ENCODE peak calls at places on chromosomes 12 and 14, in six cellular contexts. D is HCT116, R is K562, G is SK-N-SH, Y is HepG2, N is Panc1. O is an unnamed sample.

GRCh38 chr12:127012109-127012508 is 1254.9 kb upstream of the TMEM132C start:
- DNase-seq in D (no peak), R (no peak), G (no peak), Y (no peak), N (no peak), O (no peak)

GRCh38 chr12:26298785-26299621 is 103.6 kb downstream of the SSPN start:
- DNase-seq in D (no peak), R (peak), G (peak), Y (no peak), N (peak), O (peak)

GRCh38 chr14:100529561-100530031 is 57.6 kb downstream of the BEGAIN start:
- DNase-seq in D (no peak), R (peak), G (no peak), Y (no peak), N (no peak), O (no peak)

GRCh38 chr12:49537231-49537708 is 1.6 kb upstream of the KCNH3 start:
- DNase-seq in D (no peak), R (no peak), G (no peak), Y (no peak), N (no peak), O (no peak)

GRCh38 chr14:79920180-79920579 is 291.1 kb downstream of the DIO2 start:
- DNase-seq in D (no peak), R (no peak), G (no peak), Y (no peak), N (no peak), O (no peak)

GRCh38 chr14:103172921-103173320 is 49.7 kb downstream of the TNFAIP2 start:
- DNase-seq in D (no peak), R (no peak), G (no peak), Y (no peak), N (no peak), O (no peak)

GRCh38 chr12:5912437-5913334 is 32.4 kb downstream of the ANO2 start:
- DNase-seq in D (no peak), R (peak), G (no peak), Y (no peak), N (no peak), O (no peak)

GRCh38 chr12:107580750-107581529 is 104.7 kb upstream of the PWP1 start:
- DNase-seq in D (no peak), R (no peak), G (peak), Y (no peak), N (no peak), O (no peak)

GRCh38 chr14:85702191-85702590 is 172.2 kb downstream of the FLRT2 start:
- DNase-seq in D (no peak), R (no peak), G (no peak), Y (no peak), N (no peak), O (no peak)

GRCh38 chr12:43332977-43333649 is 218.9 kb downstream of the ADAMTS20 start:
- DNase-seq in D (no peak), R (no peak), G (peak), Y (no peak), N (no peak), O (no peak)

GRCh38 chr14:100710391-100711116 is 16.1 kb upstream of the DLK1 start:
- DNase-seq in D (no peak), R (no peak), G (no peak), Y (no peak), N (no peak), O (no peak)

GRCh38 chr14:104377256-104377655 is 202.3 kb upstream of the C14orf180 start:
- DNase-seq in D (no peak), R (no peak), G (no peak), Y (no peak), N (no peak), O (no peak)

GRCh38 chr12:110039085-110039807 is 9.1 kb downstream of the C12orf76 start:
- DNase-seq in D (no peak), R (no peak), G (no peak), Y (peak), N (peak), O (no peak)

GRCh38 chr14:90815817-90816662 is at the start of gene TTC7B:
- DNase-seq in D (no peak), R (peak), G (peak), Y (no peak), N (no peak), O (no peak)

GRCh38 chr12:122730215-122731014 is at the start of gene HCAR1:
- DNase-seq in D (no peak), R (no peak), G (no peak), Y (peak), N (no peak), O (no peak)

GRCh38 chr14:64279719-64280668 is 14.2 kb downstream of the ESR2 start:
- DNase-seq in D (no peak), R (peak), G (no peak), Y (no peak), N (no peak), O (no peak)

GRCh38 chr12:4369548-4369947 is 10.0 kb downstream of the FGF23 start:
- DNase-seq in D (no peak), R (no peak), G (no peak), Y (no peak), N (no peak), O (no peak)

GRCh38 chr12:59372971-59373370 is 222.9 kb upstream of the SLC16A7 start:
- DNase-seq in D (peak), R (no peak), G (no peak), Y (no peak), N (peak), O (no peak)

GRCh38 chr12:46209914-46210834 is 58.7 kb downstream of the SLC38A1 start:
- DNase-seq in D (no peak), R (no peak), G (no peak), Y (peak), N (no peak), O (peak)

GRCh38 chr12:96861656-96862055 is 45.4 kb upstream of the NEDD1 start:
- DNase-seq in D (no peak), R (no peak), G (no peak), Y (no peak), N (no peak), O (no peak)

GRCh38 chr12:114399664-114400211 is 6.2 kb downstream of the TBX5 start:
- DNase-seq in D (peak), R (no peak), G (peak), Y (no peak), N (no peak), O (no peak)

GRCh38 chr14:106317593-106317992 is 791.2 kb downstream of the TMEM121 start:
- DNase-seq in D (no peak), R (no peak), G (no peak), Y (no peak), N (no peak), O (no peak)

GRCh38 chr14:91693342-91693741 is 38.5 kb downstream of the CATSPERB start:
- DNase-seq in D (no peak), R (no peak), G (no peak), Y (peak), N (no peak), O (no peak)

GRCh38 chr12:110846615-110847566 is at the start of gene CCDC63:
- DNase-seq in D (peak), R (peak), G (peak), Y (peak), N (no peak), O (no peak)

GRCh38 chr14:93230539-93230938 is 23.5 kb downstream of the UBR7 start:
- DNase-seq in D (no peak), R (no peak), G (no peak), Y (no peak), N (no peak), O (no peak)

GRCh38 chr12:113318900-113319628 is 15.8 kb downstream of the SLC8B1 start:
- DNase-seq in D (no peak), R (no peak), G (no peak), Y (no peak), N (no peak), O (no peak)

GRCh38 chr12:121809712-121810116 is 5.9 kb downstream of the SETD1B start:
- DNase-seq in D (no peak), R (no peak), G (no peak), Y (no peak), N (no peak), O (no peak)

GRCh38 chr12:46490635-46491034 is 118.1 kb upstream of the SLC38A2 start:
- DNase-seq in D (no peak), R (no peak), G (no peak), Y (no peak), N (no peak), O (no peak)

GRCh38 chr12:65615091-65615490 is 209.2 kb upstream of the HMGA2 start:
- DNase-seq in D (no peak), R (no peak), G (no peak), Y (no peak), N (no peak), O (no peak)
- TF ChIP-seq REST in D (no peak), R (no peak), G (no peak), Y (no peak), N (no peak), O (no peak)

DNA sequence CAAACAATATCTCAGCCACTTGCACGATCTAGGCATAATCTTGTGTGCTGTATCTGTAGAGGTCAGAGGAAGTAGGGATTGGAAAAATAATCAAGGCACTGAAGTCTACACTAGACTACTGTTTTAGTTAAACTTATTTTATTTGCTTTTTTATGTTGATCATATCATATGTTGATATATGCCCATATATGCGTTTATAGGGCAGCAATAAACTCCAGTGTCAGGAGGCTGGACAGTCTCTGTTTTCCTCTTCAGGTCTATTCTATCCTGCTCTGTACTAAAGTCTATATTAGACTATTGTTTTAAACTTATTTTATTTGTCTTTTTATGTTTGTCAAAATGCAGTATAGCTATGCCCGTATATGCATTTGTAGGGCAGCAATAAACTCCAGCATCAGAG is 47.9 kb upstream of the OR4E1 start:
- DNase-seq in D (no peak), R (no peak), G (no peak), Y (no peak), N (no peak), O (no peak)
- TF ChIP-seq SIN3A in D (no peak), R (no peak), G (no peak), Y (no peak), N (no peak), O (no peak)

DNA sequence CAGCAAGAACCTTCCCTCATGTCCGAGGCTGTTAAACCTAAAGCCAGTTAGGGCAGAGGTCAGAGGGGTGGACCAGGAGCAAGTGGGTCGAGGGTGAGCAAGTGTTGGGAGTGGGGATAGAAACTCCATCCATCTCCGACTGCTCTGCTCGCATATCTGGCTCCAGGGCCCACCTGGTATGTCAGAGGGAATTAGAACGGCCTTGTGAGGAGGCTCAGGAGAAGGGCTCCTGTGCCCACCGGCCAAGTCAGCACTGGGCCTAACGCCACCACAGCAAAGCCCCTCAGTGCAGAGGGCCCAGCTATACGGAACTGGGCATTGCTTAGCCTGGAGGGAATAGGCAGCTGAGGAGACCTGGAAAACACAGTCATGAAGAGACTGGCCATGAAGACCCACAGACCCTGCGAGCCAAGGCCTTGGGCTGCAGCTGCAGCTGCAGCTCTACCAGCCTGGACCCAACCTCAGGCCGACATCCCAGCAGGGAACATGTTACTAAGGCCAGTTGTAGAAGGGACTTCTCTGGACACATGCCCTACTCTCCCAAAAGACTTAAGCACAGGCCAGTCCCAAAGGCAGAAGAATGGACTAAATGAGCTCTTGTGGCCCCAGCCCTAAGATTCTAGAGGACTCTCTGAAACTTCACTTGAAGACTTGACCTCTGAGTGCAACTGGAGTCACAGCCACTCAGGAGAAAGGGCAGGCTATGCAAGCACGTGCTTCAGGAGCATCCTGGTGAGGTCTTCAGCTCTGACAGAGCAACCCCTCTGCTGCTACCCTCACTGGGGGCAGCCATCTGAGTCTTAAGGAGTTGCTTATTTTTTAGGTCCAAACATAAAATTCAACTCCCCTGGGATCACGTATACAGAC is 34.1 kb downstream of the DAD1 start:
- DNase-seq in D (no peak), R (no peak), G (no peak), Y (no peak), N (no peak), O (no peak)
- TF ChIP-seq REST in D (no peak), R (no peak), G (no peak), Y (no peak), N (no peak), O (no peak)

GRCh38 chr14:34222122-34222521 is 239.9 kb downstream of the SPTSSA start:
- DNase-seq in D (no peak), R (no peak), G (no peak), Y (no peak), N (no peak), O (no peak)

GRCh38 chr14:34222867-34223266 is 239.2 kb downstream of the SPTSSA start:
- DNase-seq in D (no peak), R (no peak), G (peak), Y (no peak), N (no peak), O (no peak)

GRCh38 chr14:34220311-34220710 is 241.7 kb downstream of the SPTSSA start:
- DNase-seq in D (no peak), R (no peak), G (no peak), Y (no peak), N (no peak), O (no peak)

GRCh38 chr14:34219661-34220060 is 242.4 kb downstream of the SPTSSA start:
- DNase-seq in D (no peak), R (no peak), G (no peak), Y (no peak), N (no peak), O (no peak)

DNA sequence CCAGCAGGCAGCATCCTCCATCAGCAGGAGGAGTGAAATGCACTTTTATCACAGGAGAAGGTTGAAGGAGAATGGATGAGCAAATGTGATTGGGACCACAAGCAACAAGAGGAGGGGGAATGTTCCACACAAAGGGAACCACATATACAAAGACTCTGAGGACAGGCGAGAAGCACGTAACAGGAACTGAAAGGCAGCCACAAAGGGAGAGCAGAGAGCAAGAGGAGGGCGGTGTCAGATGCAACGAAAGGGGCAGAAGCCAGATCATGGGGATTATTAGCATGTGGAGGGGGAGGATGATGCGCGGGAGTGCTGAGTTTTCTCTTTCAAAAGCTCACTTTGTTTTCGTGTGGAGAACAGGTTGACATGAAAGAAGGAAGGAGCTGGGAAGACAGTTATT is 241.1 kb downstream of the SPTSSA start:
- DNase-seq in D (no peak), R (no peak), G (no peak), Y (no peak), N (no peak), O (peak)
- TF ChIP-seq SIN3A in D (no peak), R (no peak), G (no peak), Y (no peak), N (no peak), O (no peak)

DNA sequence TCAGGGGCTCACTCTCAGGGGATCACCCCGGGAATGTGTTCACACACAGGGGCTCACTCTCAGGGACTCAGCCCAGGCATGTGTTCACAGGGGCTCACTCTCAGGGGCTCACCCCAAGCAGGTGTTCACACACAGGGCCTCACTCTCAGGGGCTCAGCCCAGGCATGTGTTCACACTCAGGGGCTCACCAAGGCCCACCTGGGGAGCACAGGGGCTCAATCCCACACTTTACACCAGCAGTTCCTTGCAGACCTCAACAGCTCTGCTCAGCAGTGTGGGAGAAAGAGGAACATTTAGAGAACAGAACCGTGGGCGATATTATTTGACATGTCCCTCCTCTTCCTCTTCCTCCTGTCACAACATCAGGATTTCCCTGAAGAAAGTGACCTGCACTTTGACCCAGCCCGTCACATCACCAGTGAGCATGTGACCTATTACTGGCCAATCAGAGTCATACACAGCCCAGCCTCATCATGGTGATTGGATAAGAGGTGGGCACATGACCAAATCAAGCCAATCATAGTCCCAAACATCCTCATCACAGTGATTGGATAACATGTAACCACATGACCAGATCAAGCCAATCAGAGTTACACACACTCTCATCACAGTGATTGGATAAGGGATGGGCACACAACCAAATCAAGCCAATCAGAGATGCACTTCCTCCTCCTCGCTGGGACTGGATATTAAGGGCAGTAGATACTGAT is 359.4 kb upstream of the SFSWAP start:
- DNase-seq in D (peak), R (peak), G (peak), Y (no peak), N (no peak), O (peak)
- TF ChIP-seq REST in D (no peak), R (peak), G (no peak), Y (no peak), N (no peak), O (no peak)

O was measured in GM12878.